ENCODE peak calls at places on chromosomes 4 and X, in six cellular contexts. One of them, this sample, is unnamed.

GRCh38 chr4:147707892-147708672 is 23.8 kb upstream of the ARHGAP10 start:
- DNase-seq in HFFc6: peak
- DNase-seq in mesendoderm: peak
- DNase-seq in endodermal cell: peak
- DNase-seq in germinal center: peak
- DNase-seq in G401: peak
- DNase-seq in this sample: no peak

GRCh38 chr4:19831644-19832285 is 419.9 kb upstream of the SLIT2 start:
- DNase-seq in germinal center: no peak
- DNase-seq in mesendoderm: no peak
- DNase-seq in HFFc6: peak
- DNase-seq in endodermal cell: no peak
- DNase-seq in G401: no peak
- DNase-seq in this sample: no peak

GRCh38 chr4:7981738-7982394 is 42.2 kb upstream of the AFAP1 start:
- DNase-seq in endodermal cell: no peak
- DNase-seq in HFFc6: no peak
- DNase-seq in mesendoderm: no peak
- DNase-seq in G401: no peak
- DNase-seq in germinal center: no peak
- DNase-seq in this sample: no peak

GRCh38 chrX:54076903-54077302 is 32.6 kb upstream of the PHF8 start:
- DNase-seq in mesendoderm: peak
- DNase-seq in germinal center: no peak
- DNase-seq in HFFc6: peak
- DNase-seq in G401: no peak
- DNase-seq in endodermal cell: no peak
- DNase-seq in this sample: peak

GRCh38 chr4:129446074-129446473 is 350.1 kb downstream of the C4orf33 start:
- DNase-seq in HFFc6: no peak
- DNase-seq in endodermal cell: peak
- DNase-seq in mesendoderm: peak
- DNase-seq in germinal center: no peak
- DNase-seq in G401: no peak
- DNase-seq in this sample: peak

GRCh38 chr4:89708903-89709361 is 128.0 kb downstream of the SNCA start:
- DNase-seq in mesendoderm: peak
- DNase-seq in HFFc6: no peak
- DNase-seq in G401: peak
- DNase-seq in germinal center: no peak
- DNase-seq in endodermal cell: no peak
- DNase-seq in this sample: peak

GRCh38 chrX:49106930-49107329 is 16.6 kb downstream of the GPKOW start:
- DNase-seq in endodermal cell: peak
- DNase-seq in germinal center: no peak
- DNase-seq in G401: peak
- DNase-seq in HFFc6: peak
- DNase-seq in mesendoderm: peak
- DNase-seq in this sample: peak

GRCh38 chr4:152162331-152162697 is 373.6 kb downstream of the FBXW7 start:
- DNase-seq in HFFc6: peak
- DNase-seq in germinal center: no peak
- DNase-seq in mesendoderm: no peak
- DNase-seq in G401: no peak
- DNase-seq in endodermal cell: no peak
- DNase-seq in this sample: no peak

GRCh38 chrX:65821721-65822496 is 154.5 kb downstream of the MSN start:
- DNase-seq in G401: no peak
- DNase-seq in mesendoderm: peak
- DNase-seq in germinal center: no peak
- DNase-seq in HFFc6: no peak
- DNase-seq in endodermal cell: no peak
- DNase-seq in this sample: peak

GRCh38 chr4:6032249-6033244 is 14.3 kb upstream of the C4orf50 start:
- DNase-seq in endodermal cell: no peak
- DNase-seq in G401: peak
- DNase-seq in mesendoderm: no peak
- DNase-seq in HFFc6: no peak
- DNase-seq in germinal center: no peak
- DNase-seq in this sample: no peak

GRCh38 chr4:77152421-77152820 is 4.6 kb upstream of the CCNG2 start:
- DNase-seq in G401: no peak
- DNase-seq in endodermal cell: peak
- DNase-seq in HFFc6: peak
- DNase-seq in germinal center: no peak
- DNase-seq in mesendoderm: peak
- DNase-seq in this sample: no peak

GRCh38 chr4:26858947-26859401 is 1.7 kb upstream of the STIM2 start:
- DNase-seq in endodermal cell: no peak
- DNase-seq in HFFc6: no peak
- DNase-seq in G401: no peak
- DNase-seq in germinal center: no peak
- DNase-seq in mesendoderm: no peak
- DNase-seq in this sample: no peak

This sample was measured in ELF-1.